ENCODE peak calls at places on chromosomes 11 and 22, in six cellular contexts. R, A, J, S, N and H are unnamed samples.

GRCh38 chr11:79894111-79894510 is 453.3 kb upstream of the TENM4 start:
- DNase-seq in R (no peak), A (no peak), J (no peak), S (no peak), N (no peak), H (no peak)

GRCh38 chr11:45872513-45873356 is 12.7 kb upstream of the MAPK8IP1 start:
- DNase-seq in R (peak), A (no peak), J (no peak), S (no peak), N (peak), H (peak)

GRCh38 chr22:40521046-40521445 is 115.5 kb downstream of the MRTFA start:
- DNase-seq in R (no peak), A (no peak), J (no peak), S (no peak), N (no peak), H (no peak)

GRCh38 chr11:17524221-17524620 is 20.0 kb downstream of the USH1C start:
- DNase-seq in R (no peak), A (no peak), J (no peak), S (no peak), N (no peak), H (no peak)

GRCh38 chr11:2963112-2963754 is 28.9 kb downstream of the NAP1L4 start:
- DNase-seq in R (no peak), A (no peak), J (no peak), S (no peak), N (no peak), H (no peak)

GRCh38 chr11:15006139-15006759 is 34.1 kb upstream of the CALCA start:
- DNase-seq in R (peak), A (no peak), J (no peak), S (no peak), N (no peak), H (peak)

GRCh38 chr11:46309669-46310288 is 32.3 kb downstream of the CREB3L1 start:
- DNase-seq in R (no peak), A (no peak), J (no peak), S (no peak), N (no peak), H (no peak)

GRCh38 chr22:20116376-20116950 is 559 bp downstream of the RANBP1 start:
- DNase-seq in R (no peak), A (no peak), J (no peak), S (no peak), N (no peak), H (no peak)

GRCh38 chr11:105821781-105822180 is 200.3 kb downstream of the MSANTD4 start:
- DNase-seq in R (no peak), A (no peak), J (no peak), S (no peak), N (no peak), H (no peak)

GRCh38 chr11:839875-840617 is 2.3 kb downstream of the POLR2L start:
- DNase-seq in R (no peak), A (no peak), J (no peak), S (no peak), N (no peak), H (no peak)
- H3K4me3 ChIP-seq in R (peak), A (no peak), J (no peak), S (peak), N (no peak), H (peak)

GRCh38 chr11:61616443-61616842 is 35.6 kb upstream of the SYT7 start:
- DNase-seq in R (peak), A (no peak), J (no peak), S (no peak), N (no peak), H (peak)

GRCh38 chr11:61613711-61614254 is 32.9 kb upstream of the SYT7 start:
- DNase-seq in R (no peak), A (no peak), J (no peak), S (no peak), N (no peak), H (no peak)

GRCh38 chr11:61619827-61620226 is 39.0 kb upstream of the SYT7 start:
- DNase-seq in R (no peak), A (no peak), J (no peak), S (no peak), N (no peak), H (no peak)

GRCh38 chr11:61618991-61619390 is 38.1 kb upstream of the SYT7 start:
- DNase-seq in R (no peak), A (no peak), J (no peak), S (no peak), N (no peak), H (no peak)

GRCh38 chr11:61617515-61617914 is 36.6 kb upstream of the SYT7 start:
- DNase-seq in R (peak), A (no peak), J (no peak), S (no peak), N (no peak), H (peak)
- TF ChIP-seq CTCF in R (peak), A (no peak), J (no peak), S (no peak), N (no peak), H (peak)

GRCh38 chr11:7893792-7894191 is 37.3 kb downstream of the OR10A6 start:
- DNase-seq in R (no peak), A (peak), J (peak), S (no peak), N (no peak), H (no peak)

GRCh38 chr11:7892751-7893356 is 38.2 kb downstream of the OR10A6 start:
- DNase-seq in R (peak), A (no peak), J (no peak), S (no peak), N (no peak), H (peak)

GRCh38 chr11:7890417-7891179 is 40.5 kb downstream of the OR10A6 start:
- DNase-seq in R (peak), A (no peak), J (no peak), S (no peak), N (no peak), H (peak)

GRCh38 chr11:7894251-7894650 is 36.8 kb downstream of the OR10A6 start:
- DNase-seq in R (no peak), A (peak), J (no peak), S (no peak), N (no peak), H (no peak)

GRCh38 chr11:7892059-7892699 is 38.9 kb downstream of the OR10A6 start:
- DNase-seq in R (peak), A (no peak), J (no peak), S (no peak), N (no peak), H (peak)
- H3K4me3 ChIP-seq in R (no peak), A (no peak), J (no peak), S (no peak), N (no peak), H (no peak)

GRCh38 chr22:31199187-31199586 is 12.9 kb upstream of the LIMK2 start:
- DNase-seq in R (no peak), A (no peak), J (no peak), S (no peak), N (no peak), H (no peak)
- TF ChIP-seq CTCF in R (no peak), A (no peak), J (no peak), S (no peak), N (peak), H (no peak)

GRCh38 chr11:34773826-34774225 is 142.4 kb downstream of the APIP start:
- DNase-seq in R (peak), A (no peak), J (no peak), S (no peak), N (no peak), H (peak)
- H3K4me3 ChIP-seq in R (no peak), A (no peak), J (no peak), S (no peak), N (no peak), H (no peak)

GRCh38 chr22:25081409-25081824 is 118.2 kb upstream of the CRYBB3 start:
- DNase-seq in R (no peak), A (peak), J (no peak), S (no peak), N (no peak), H (peak)
- TF ChIP-seq CTCF in R (peak), A (peak), J (no peak), S (peak), N (peak), H (peak)

DNA sequence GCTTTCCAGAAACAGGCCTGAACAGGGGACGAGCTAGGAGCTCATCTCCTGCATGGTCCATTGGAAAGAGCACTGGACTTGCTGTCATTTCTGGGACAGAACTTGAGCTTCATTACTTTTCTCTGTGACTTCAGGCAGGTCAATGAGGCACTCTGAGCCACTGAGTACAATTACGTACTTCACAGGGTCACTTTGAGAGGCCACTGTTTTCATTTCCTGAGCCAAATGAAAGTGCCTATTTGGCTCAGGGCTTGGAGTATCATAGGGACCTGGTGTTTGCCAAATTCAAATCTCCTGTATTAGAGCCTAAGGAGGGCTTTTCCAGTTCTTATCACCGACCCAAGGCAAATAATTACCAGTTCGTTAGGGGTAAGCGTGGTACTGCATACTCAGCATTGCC is 319.3 kb downstream of the CADM1 start:
- DNase-seq in R (no peak), A (no peak), J (no peak), S (no peak), N (no peak), H (no peak)
- H3K4me3 ChIP-seq in R (no peak), A (no peak), J (no peak), S (no peak), N (no peak), H (no peak)

DNA sequence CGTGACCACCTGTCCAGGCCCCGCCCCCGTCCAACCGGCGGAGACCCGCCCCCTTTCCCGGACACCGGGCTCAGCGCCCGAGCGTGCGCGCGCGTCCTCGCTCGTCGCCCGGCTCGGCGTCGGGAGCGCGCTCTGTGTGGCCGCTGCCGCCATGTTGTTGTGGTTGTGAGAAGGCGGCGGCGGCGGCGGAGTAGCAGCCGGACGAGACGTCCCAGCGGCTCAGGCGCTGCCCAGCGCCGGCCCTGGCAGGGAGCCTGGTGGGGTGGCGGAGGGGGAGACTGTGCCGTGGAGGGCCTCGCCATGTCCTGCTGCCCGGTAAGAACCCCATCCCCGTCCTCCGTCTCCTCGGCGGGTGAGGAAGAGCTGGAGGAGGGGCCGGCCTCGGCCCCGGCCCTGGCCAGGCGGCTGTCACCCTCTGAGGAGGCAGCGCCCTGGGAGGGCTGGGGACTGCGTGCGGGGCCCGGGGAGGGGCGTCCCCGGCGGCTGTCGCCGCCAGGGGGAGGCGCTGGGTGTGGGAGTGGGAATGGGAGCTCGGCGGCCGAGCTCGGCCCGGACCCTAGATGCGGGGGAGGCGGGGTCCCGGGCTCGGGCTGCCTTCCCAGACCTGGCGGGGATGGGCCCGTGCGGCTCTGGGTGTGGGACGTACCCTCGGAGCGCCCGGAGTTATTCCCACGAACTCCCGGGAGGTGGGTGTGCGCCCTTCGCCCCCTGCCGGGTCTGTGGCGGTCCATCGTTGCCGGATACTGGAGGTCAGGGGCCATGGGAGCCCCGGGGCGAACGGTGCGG is at the start of gene MTMR3:
- DNase-seq in R (peak), A (peak), J (peak), S (peak), N (peak), H (peak)
- TF ChIP-seq CTCF in R (peak), A (peak), J (no peak), S (no peak), N (peak), H (peak)

DNA sequence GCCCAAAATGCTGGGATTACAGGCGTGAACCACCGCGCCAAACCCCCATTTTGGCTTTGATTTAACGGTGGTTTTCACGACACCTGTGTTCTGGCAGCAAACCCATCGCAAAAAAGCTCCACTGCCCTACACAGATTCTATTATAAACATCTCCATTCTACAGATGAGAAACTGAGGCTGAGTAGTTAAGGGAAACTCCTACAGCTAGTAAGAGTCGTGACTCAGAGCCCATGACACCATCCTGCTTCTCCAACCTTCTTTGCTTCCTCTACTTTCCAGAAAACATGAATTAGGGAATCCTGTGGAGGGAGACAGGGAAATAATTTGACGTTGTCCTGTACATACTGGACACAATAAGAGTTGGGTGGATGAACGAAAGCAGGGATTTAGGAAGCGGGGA is 429 bp upstream of the SNX15 start:
- DNase-seq in R (no peak), A (no peak), J (no peak), S (no peak), N (no peak), H (peak)
- H3K4me3 ChIP-seq in R (peak), A (peak), J (no peak), S (peak), N (peak), H (peak)

DNA sequence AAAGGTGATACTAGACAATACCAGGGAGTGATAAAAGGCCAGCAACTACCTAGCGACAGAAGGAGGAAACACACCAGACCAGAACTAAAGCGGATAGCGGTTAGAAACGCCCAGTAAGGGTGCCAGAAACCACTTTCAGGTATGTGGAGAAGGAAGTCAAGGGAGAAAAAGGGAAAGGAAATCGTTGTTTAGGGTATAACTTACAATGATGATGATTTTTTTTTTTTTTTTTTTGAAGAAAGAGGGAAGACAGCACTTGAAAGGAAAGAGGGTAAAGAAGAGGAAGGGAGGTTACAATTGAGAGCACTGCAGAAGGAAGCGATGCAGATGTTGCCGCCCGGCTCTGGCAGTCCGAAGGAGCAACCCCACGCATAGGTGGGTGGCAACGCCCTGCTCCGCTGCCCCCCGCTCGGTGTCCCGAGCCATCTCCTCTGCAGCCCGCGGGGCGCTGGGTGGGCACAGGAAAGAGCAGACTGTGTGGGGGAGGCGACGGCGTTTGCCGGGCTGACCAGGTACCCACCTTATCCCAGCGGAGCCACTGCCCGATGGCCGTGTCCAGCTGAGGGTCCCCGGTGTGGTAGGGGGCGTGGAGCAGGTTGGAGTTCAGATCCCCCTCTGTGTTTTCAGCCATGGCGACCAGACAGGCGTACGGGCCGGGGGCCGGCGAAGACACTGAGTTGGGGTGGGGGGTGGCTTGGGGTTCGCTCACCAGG is 546 bp downstream of the PGM2L1 start:
- DNase-seq in R (no peak), A (peak), J (peak), S (peak), N (peak), H (no peak)
- TF ChIP-seq CTCF in R (peak), A (no peak), J (no peak), S (no peak), N (peak), H (no peak)